ENCODE peak calls at places on chromosomes 5 and 9, in eight cellular contexts. L, E, T, X, R, K, U and W are unnamed samples.

GRCh38 chr9:84339951-84340350 is 607 bp downstream of the SLC28A3 start:
- DNase-seq in L (no peak), E (no peak), T (no peak), X (peak; percentile 8), R (peak; percentile 30), K (no peak), U (no peak), W (peak; percentile 51)

GRCh38 chr5:167245871-167246270 is 1045.6 kb upstream of the WWC1 start:
- DNase-seq in L (no peak), E (no peak), T (no peak), X (no peak), R (peak; percentile 64), K (no peak), U (no peak), W (no peak)

GRCh38 chr5:171595401-171595800 is 176.0 kb downstream of the FGF18 start:
- DNase-seq in L (no peak), E (no peak), T (no peak), X (peak; percentile 65), R (no peak), K (no peak), U (no peak), W (no peak)

GRCh38 chr9:114143214-114143613 is 12.1 kb upstream of the COL27A1 start:
- DNase-seq in L (no peak), E (no peak), T (no peak), X (no peak), R (no peak), K (no peak), U (no peak), W (no peak)

GRCh38 chr9:99103505-99103904 is 1.4 kb upstream of the TGFBR1 start:
- DNase-seq in L (peak; percentile 9), E (no peak), T (no peak), X (no peak), R (peak; percentile 39), K (no peak), U (no peak), W (no peak)

GRCh38 chr5:147403659-147404640 is 105.9 kb downstream of the DPYSL3 start:
- DNase-seq in L (peak; percentile 99), E (peak; percentile 91), T (peak; percentile 100), X (peak; percentile 100), R (no peak), K (peak; percentile 58), U (no peak), W (peak; percentile 11)

GRCh38 chr5:180013660-180014059 is 57.9 kb downstream of the RNF130 start:
- DNase-seq in L (no peak), E (no peak), T (no peak), X (no peak), R (no peak), K (no peak), U (no peak), W (no peak)

GRCh38 chr9:76109953-76110352 is 219.5 kb downstream of the PCSK5 start:
- DNase-seq in L (peak; percentile 22), E (no peak), T (peak; percentile 38), X (peak; percentile 53), R (no peak), K (no peak), U (no peak), W (peak; percentile 58)

GRCh38 chr9:78296208-78296892 is 575 bp upstream of the PSAT1 start:
- DNase-seq in L (peak; percentile 54), E (no peak), T (no peak), X (peak; percentile 56), R (peak; percentile 82), K (peak; percentile 58), U (peak; percentile 62), W (peak; percentile 74)
- H2AFZ ChIP-seq in L (peak overlapping the region; percentile 97), E (peak overlapping the region; percentile 94), T (peak overlapping the region; percentile 94), X (peak overlapping the region; percentile 51), R (peak overlapping the region; percentile 35), K (peak overlapping the region; percentile 85), U (no peak overlapping the region), W (peak overlapping the region; percentile 95)

GRCh38 chr5:157476699-157477408 is 16.8 kb downstream of the NIPAL4 start:
- DNase-seq in L (peak; percentile 74), E (peak; percentile 67), T (peak; percentile 45), X (peak; percentile 63), R (peak; percentile 89), K (peak; percentile 91), U (peak; percentile 75), W (peak; percentile 50)
- TF ChIP-seq CTCF in L (peak; percentile 88), E (peak; percentile 85), T (peak; percentile 83), X (peak; percentile 77), R (peak; percentile 87), K (peak; percentile 99), U (peak; percentile 85), W (peak; percentile 89)

GRCh38 chr5:142747034-142747433 is 23.1 kb upstream of the ARHGAP26 start:
- DNase-seq in L (peak; percentile 11), E (no peak), T (no peak), X (no peak), R (no peak), K (no peak), U (no peak), W (no peak)
- H3K4me3 ChIP-seq in L (no peak overlapping the region), E (no peak overlapping the region), T (no peak overlapping the region), X (no peak overlapping the region), R (no peak overlapping the region), K (no peak overlapping the region), U (no peak overlapping the region), W (no peak overlapping the region)

DNA sequence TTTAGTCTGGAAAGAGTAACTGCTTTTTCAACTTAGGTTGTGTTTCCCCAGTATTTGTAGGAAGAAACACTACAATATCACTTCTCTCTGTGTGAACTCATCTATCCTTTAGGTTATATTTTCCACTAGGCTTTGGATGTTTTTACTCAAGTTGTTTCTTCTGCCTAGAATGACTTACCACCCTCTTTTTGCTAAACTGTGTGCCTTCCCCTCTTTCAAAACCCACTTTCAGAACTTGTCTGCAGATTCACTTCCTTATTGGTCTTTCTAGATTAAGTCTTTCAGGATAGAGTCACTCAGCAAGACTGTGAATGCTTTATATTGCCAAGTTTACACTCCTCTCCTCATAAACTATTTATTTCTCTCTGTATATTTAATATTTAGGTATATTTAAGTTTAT is 14.2 kb upstream of the CAST start:
- DNase-seq in L (no peak), E (no peak), T (no peak), X (no peak), R (no peak), K (no peak), U (no peak), W (no peak)
- H2AFZ ChIP-seq in L (no peak overlapping the region), E (no peak overlapping the region), T (no peak overlapping the region), X (no peak overlapping the region), R (no peak overlapping the region), K (no peak overlapping the region), U (no peak overlapping the region), W (no peak overlapping the region)

GRCh38 chr9:21404146-21404545 is 4.8 kb upstream of the IFNA8 start:
- DNase-seq in L (no peak), E (no peak), T (no peak), X (no peak), R (no peak), K (no peak), U (no peak), W (no peak)

GRCh38 chr9:21398955-21399489 is 9.9 kb upstream of the IFNA8 start:
- DNase-seq in L (no peak), E (peak; percentile 61), T (no peak), X (no peak), R (no peak), K (no peak), U (no peak), W (no peak)

DNA sequence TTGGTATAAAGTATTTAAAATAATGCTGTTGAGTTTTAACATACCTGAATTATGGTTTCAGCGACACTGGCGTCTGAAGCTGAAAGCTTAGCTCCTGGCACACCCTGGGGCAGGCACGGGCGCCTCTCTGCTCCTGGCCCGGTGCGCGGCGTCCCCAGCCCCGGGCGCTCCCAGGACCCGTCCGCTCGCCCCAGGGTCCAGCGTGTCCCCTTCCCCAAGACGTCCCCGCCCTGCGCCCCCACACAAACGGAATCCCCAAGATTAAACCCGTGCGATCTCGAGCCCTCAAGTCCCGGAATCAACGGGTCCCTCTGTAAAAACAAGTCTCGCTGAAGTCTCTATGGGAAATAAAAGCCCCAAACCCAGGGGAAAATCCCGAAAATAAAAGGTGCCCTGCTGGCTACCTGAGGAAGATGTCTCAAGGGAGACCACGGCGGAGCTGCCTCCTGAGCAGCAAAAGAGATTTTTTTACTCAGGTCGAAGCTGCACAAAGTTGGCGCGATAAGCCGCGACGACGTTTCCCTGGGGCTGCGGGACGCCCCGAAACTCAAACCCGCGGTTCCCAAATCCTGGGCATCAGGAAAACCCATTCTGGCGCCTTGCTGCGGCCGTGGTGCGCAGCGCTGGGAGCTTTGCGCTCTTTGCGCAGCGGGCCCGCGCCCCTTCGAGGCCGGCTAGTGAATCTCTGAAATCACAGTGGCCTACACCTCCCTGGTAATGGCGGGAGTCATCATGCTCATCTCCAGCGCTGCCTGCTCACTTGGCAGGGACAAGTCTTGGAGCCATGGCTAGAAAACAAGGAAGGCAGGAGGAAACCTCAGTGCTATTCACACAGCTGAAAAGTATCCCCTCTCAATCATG is 6.3 kb upstream of the IFNA8 start:
- DNase-seq in L (no peak), E (no peak), T (no peak), X (no peak), R (peak; percentile 84), K (no peak), U (no peak), W (no peak)
- TF ChIP-seq CTCF in L (no peak), E (no peak), T (no peak), X (no peak), R (peak; percentile 24), K (no peak), U (no peak), W (no peak)

DNA sequence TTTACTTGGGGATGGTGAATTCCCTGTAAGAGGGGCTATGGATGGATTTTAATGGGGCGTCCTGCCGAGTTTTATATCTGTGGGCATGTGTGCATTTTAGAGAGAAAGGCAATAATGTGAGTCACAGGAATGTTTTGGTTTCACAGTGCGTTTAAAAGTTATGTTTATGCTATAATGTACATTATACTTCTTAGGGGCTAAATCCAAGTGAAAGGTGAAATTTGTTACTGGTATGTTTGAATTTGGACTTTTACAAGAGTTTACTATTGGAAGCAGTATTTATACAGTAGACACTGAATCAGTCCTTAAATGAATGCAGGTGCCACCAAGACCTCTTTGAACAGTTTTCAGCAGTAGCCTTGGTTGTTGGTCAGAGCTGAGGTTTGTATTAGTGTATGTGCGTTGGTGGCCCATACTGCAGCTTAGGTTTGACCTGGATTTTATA is 5.6 kb downstream of the JMY start:
- DNase-seq in L (peak; percentile 64), E (no peak), T (no peak), X (no peak), R (no peak), K (peak; percentile 63), U (no peak), W (no peak)
- H3K4me3 ChIP-seq in L (no peak overlapping the region), E (no peak overlapping the region), T (no peak overlapping the region), X (no peak overlapping the region), R (no peak overlapping the region), K (peak overlapping the region; percentile 48), U (no peak overlapping the region), W (peak overlapping the region; percentile 23)